ENCODE peak calls at places on chromosomes 11 and 22, in five cellular contexts. P is endodermal cell, J is pancreas, N is ascending aorta, U is mesendoderm. K is an unnamed sample.
A peak's percentile ranks its signal among the peaks of the same experiment; 100 is the strongest.

GRCh38 chr11:118529584-118530175 is 1.3 kb upstream of the TMEM25 start:
- DNase-seq in P (peak; percentile 65), J (no peak), N (no peak), U (peak; percentile 66), K (no peak)

GRCh38 chr11:68990995-68991780 is 10.4 kb upstream of the MRGPRD start:
- DNase-seq in P (peak; percentile 35), J (no peak), N (peak; percentile 50), U (no peak), K (no peak)

GRCh38 chr11:132028380-132029240 is 658.2 kb downstream of the NTM start:
- DNase-seq in P (peak; percentile 76), J (no peak), N (no peak), U (peak; percentile 72), K (peak; percentile 6)

GRCh38 chr11:70018816-70019215 is 59.3 kb upstream of the ANO1 start:
- DNase-seq in P (no peak), J (no peak), N (no peak), U (no peak), K (no peak)

GRCh38 chr11:122140535-122140934 is 24.5 kb upstream of the BLID start:
- DNase-seq in P (no peak), J (no peak), N (no peak), U (no peak), K (peak; percentile 54)

GRCh38 chr11:86140334-86140733 is 71.5 kb upstream of the PICALM start:
- DNase-seq in P (no peak), J (no peak), N (no peak), U (no peak), K (no peak)

GRCh38 chr11:27081056-27081455 is 40.4 kb downstream of the BBOX1 start:
- DNase-seq in P (no peak), J (no peak), N (no peak), U (no peak), K (no peak)

GRCh38 chr22:48845356-48845936 is 982.2 kb downstream of the BRD1 start:
- DNase-seq in P (no peak), J (no peak), N (no peak), U (no peak), K (no peak)

GRCh38 chr22:26273011-26273675 is 103.9 kb downstream of the SEZ6L start:
- DNase-seq in P (no peak), J (no peak), N (no peak), U (no peak), K (no peak)

GRCh38 chr22:41171996-41172395 is 33.1 kb upstream of the L3MBTL2 start:
- DNase-seq in P (no peak), J (no peak), N (no peak), U (no peak), K (no peak)

GRCh38 chr22:41966607-41967240 is 2.5 kb upstream of the SEPTIN3 start:
- DNase-seq in P (peak; percentile 87), J (no peak), N (no peak), U (peak; percentile 97), K (peak; percentile 43)

GRCh38 chr22:23565942-23566715 is 14.0 kb downstream of the IGLL1 start:
- DNase-seq in P (peak; percentile 80), J (peak; percentile 32), N (peak; percentile 35), U (peak; percentile 26), K (no peak)

GRCh38 chr22:41687901-41688364 is 734 bp downstream of the SNU13 start:
- DNase-seq in P (peak; percentile 69), J (peak; percentile 37), N (no peak), U (peak; percentile 59), K (no peak)

GRCh38 chr11:110529043-110529442 is 99.3 kb downstream of the FDX1 start:
- DNase-seq in P (peak; percentile 78), J (no peak), N (no peak), U (peak; percentile 62), K (no peak)

GRCh38 chr22:30881361-30882180 is 87.0 kb downstream of the MORC2 start:
- DNase-seq in P (peak; percentile 85), J (no peak), N (no peak), U (peak; percentile 70), K (no peak)
- H3K27ac ChIP-seq in P (no peak overlapping the region), J (no peak overlapping the region), N (no peak overlapping the region), U (no peak overlapping the region), K (no peak overlapping the region)

DNA sequence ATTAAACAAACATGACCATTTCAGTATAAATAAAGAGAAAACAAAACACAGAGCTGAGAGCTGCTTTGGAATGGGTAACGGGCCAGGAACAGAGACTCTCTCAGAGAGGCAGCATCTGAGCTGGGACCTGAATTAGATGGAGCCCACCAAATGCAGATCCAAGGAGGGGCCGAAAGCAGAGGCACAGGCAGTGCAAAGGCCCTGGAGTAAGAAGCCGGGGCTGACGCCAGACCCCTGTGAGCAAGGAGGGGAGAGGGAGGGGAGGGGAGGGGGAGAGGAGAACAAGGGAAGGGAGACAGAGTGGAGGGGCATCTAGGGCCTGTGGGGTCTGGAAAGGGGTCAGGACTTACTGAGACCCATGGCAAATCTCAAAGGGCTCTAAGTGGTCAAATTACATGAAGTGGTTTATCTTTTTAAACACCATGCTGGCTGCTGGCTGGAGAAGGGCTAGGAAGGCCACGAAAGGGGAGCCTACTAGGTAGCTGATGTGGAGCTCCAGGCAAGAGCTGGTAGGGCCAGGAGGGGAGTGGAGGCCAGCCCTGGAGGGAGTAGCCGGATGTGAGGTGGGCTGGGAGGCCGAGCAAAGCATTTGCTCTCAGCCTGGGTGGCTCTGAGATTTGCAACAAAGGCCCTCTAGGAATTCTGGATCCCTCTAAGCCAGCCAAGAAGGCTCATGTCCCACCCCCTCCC is 3.2 kb downstream of the OSBPL5 start:
- DNase-seq in P (peak; percentile 36), J (peak; percentile 5), N (no peak), U (no peak), K (no peak)
- H3K27ac ChIP-seq in P (no peak overlapping the region), J (no peak overlapping the region), N (peak overlapping the region; percentile 91), U (no peak overlapping the region), K (no peak overlapping the region)

DNA sequence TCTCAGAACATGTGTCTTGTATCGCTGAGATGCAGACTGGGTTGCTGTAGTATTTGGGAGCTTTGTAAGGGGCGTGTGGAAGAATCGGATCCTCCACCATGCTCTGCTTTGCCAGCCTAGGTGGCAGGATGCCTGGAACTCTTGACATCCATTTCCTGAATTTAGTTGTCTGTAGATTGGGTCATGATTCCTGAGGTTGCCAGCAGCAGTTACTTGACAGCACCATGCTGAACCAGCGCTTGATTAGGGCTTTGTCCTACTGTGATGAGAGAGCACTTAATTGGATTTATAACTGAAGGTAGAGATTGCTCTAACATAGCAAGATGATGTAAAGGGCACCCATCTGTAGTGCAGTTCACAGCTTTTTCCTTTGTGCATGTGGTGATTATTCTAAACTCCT is 75.6 kb upstream of the HORMAD2 start:
- DNase-seq in P (no peak), J (no peak), N (no peak), U (peak; percentile 58), K (no peak)
- H3K27ac ChIP-seq in P (no peak overlapping the region), J (no peak overlapping the region), N (no peak overlapping the region), U (no peak overlapping the region), K (no peak overlapping the region)

GRCh38 chr11:1531418-1531817 is 40.7 kb downstream of the DUSP8 start:
- DNase-seq in P (no peak), J (no peak), N (no peak), U (no peak), K (no peak)
- H3K27ac ChIP-seq in P (peak overlapping the region; percentile 60), J (no peak overlapping the region), N (peak overlapping the region; percentile 67), U (no peak overlapping the region), K (peak overlapping the region; percentile 78)

DNA sequence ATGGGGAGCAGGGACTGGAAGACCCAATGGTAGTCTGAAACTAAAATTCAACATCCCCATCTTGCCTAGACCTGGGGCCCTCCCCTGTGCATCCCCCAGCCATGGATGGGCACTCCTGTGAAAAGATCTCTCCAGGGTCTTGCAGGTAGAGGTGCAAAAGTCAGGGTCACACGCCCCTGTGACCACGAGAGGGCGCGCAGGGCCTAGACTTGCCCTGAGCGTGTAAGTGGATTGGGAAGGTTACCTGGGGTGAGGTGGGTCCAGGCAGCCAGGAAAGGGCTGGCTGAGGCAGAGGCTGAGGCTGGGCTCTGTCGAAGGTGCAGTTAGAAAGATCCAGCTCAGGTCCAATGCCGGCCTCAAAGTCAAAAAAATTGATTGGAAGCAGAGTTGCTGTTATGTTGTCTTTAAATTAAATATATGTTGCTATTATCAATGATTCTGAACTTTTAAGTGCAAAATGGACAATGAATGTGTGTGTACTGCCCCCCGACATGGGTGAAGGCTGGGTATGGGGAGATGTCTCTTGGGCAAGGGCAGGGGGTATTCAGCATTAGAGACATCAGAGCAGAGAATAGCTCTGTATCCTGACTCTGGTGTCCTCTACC is 4.8 kb upstream of the POU2F3 start:
- DNase-seq in P (peak; percentile 97), J (peak; percentile 82), N (peak; percentile 75), U (peak; percentile 91), K (peak; percentile 36)
- H3K27ac ChIP-seq in P (no peak overlapping the region), J (no peak overlapping the region), N (no peak overlapping the region), U (no peak overlapping the region), K (peak overlapping the region; percentile 36)

K was measured in epithelial cell of prostate.